ENCODE peak calls at places on chromosomes 11 and 22, in seven cellular contexts. Z, J, S, P, E, M and B are unnamed samples.

GRCh38 chr11:1438967-1439330 is 47.6 kb downstream of the MOB2 start:
- DNase-seq in Z (no peak), S (no peak), E (no peak), P (no peak), M (no peak), J (no peak), B (no peak)

GRCh38 chr22:45318558-45319318 is 9.0 kb downstream of the FAM118A start:
- DNase-seq in P (no peak), M (no peak), S (peak; percentile 32), E (no peak), J (peak; percentile 66), Z (no peak), B (no peak)

GRCh38 chr11:82930229-82930628 is 28.7 kb downstream of the DDIAS start:
- DNase-seq in M (no peak), S (no peak), P (no peak), J (no peak), E (no peak), Z (no peak), B (no peak)

GRCh38 chr11:123069878-123070821 is 8.2 kb upstream of the HSPA8 start:
- DNase-seq in J (no peak), P (no peak), E (no peak), Z (no peak), M (no peak), S (no peak), B (no peak)

GRCh38 chr11:95241673-95242072 is 10.7 kb upstream of the SESN3 start:
- DNase-seq in M (no peak), E (no peak), P (no peak), Z (no peak), J (peak; percentile 52), S (no peak), B (no peak)

GRCh38 chr11:115980747-115981475 is 476.7 kb upstream of the CADM1 start:
- DNase-seq in E (no peak), Z (no peak), M (no peak), P (no peak), J (no peak), S (no peak), B (no peak)

GRCh38 chr22:35172452-35172851 is 84.8 kb upstream of the HMGXB4 start:
- DNase-seq in M (no peak), Z (no peak), S (no peak), P (no peak), E (no peak), J (no peak), B (no peak)

GRCh38 chr11:90223248-90223585 is 368 bp upstream of the CHORDC1 start:
- DNase-seq in S (no peak), P (no peak), J (no peak), M (no peak), E (no peak), Z (no peak), B (no peak)

GRCh38 chr11:65115361-65116082 is 2.0 kb downstream of the ZNHIT2 start:
- DNase-seq in S (no peak), E (no peak), P (no peak), M (no peak), J (no peak), Z (no peak), B (no peak)

GRCh38 chr11:84019576-84020194 is 733.5 kb upstream of the CCDC90B start:
- DNase-seq in S (no peak), J (peak; percentile 51), E (no peak), M (no peak), P (no peak), Z (no peak), B (no peak)

GRCh38 chr11:71323876-71324526 is 71.6 kb upstream of the SHANK2 start:
- DNase-seq in M (peak; percentile 32), P (no peak), Z (no peak), S (no peak), J (no peak), E (no peak), B (no peak)

GRCh38 chr22:28075260-28075981 is 156.4 kb upstream of the PITPNB start:
- DNase-seq in S (no peak), Z (peak; percentile 35), J (peak; percentile 87), P (peak; percentile 8), M (no peak), E (peak; percentile 5), B (peak; percentile 39)

GRCh38 chr22:18091916-18092526 is 14.2 kb downstream of the PEX26 start:
- DNase-seq in J (peak; percentile 93), M (no peak), P (peak; percentile 86), E (peak; percentile 40), S (no peak), Z (peak; percentile 71), B (peak; percentile 82)

GRCh38 chr11:128689946-128690745 is 3.7 kb upstream of the FLI1 start:
- DNase-seq in P (no peak), Z (no peak), M (no peak), J (peak; percentile 55), S (peak; percentile 54), E (no peak), B (no peak)

GRCh38 chr11:46520971-46521745 is 72.7 kb downstream of the AMBRA1 start:
- DNase-seq in S (no peak), M (no peak), E (no peak), P (no peak), J (peak; percentile 59), Z (no peak), B (no peak)

GRCh38 chr11:122668562-122669090 is 13.1 kb downstream of the UBASH3B start:
- DNase-seq in S (no peak), E (peak; percentile 35), P (no peak), M (no peak), J (peak; percentile 23), Z (no peak), B (no peak)

GRCh38 chr22:23057331-23057730 is 13.0 kb upstream of the GNAZ start:
- DNase-seq in E (no peak), P (no peak), J (no peak), Z (no peak), M (no peak), S (no peak), B (no peak)

GRCh38 chr11:34299962-34300350 is 57.9 kb downstream of the ABTB2 start:
- DNase-seq in S (no peak), M (no peak), E (no peak), P (no peak), J (no peak), Z (no peak), B (no peak)

GRCh38 chr11:102489469-102490145 is 37.0 kb upstream of the TMEM123 start:
- DNase-seq in P (no peak), J (no peak), E (no peak), Z (no peak), M (no peak), S (no peak), B (no peak)

GRCh38 chr22:36220457-36220921 is 18.8 kb downstream of the APOL2 start:
- DNase-seq in M (no peak), P (no peak), J (no peak), E (no peak), Z (peak; percentile 33), S (peak; percentile 31), B (peak; percentile 64)

GRCh38 chr11:12274558-12275197 is 102.7 kb upstream of the PARVA start:
- DNase-seq in E (no peak), M (peak; percentile 49), Z (no peak), P (no peak), S (no peak), J (no peak), B (no peak)

GRCh38 chr22:31230871-31231621 is 18.9 kb downstream of the LIMK2 start:
- DNase-seq in E (no peak), Z (peak; percentile 33), M (no peak), J (peak; percentile 82), P (peak; percentile 69), S (peak; percentile 45), B (peak; percentile 59)

GRCh38 chr11:16297332-16297731 is 59.0 kb downstream of the SOX6 start:
- DNase-seq in P (no peak), M (no peak), J (no peak), S (no peak), E (no peak), Z (no peak), B (no peak)

GRCh38 chr11:76041208-76041607 is 165.1 kb downstream of the WNT11 start:
- DNase-seq in Z (no peak), E (no peak), P (no peak), J (no peak), S (no peak), M (no peak), B (no peak)

GRCh38 chr22:40567106-40567505 is 69.4 kb downstream of the MRTFA start:
- DNase-seq in E (no peak), Z (no peak), S (no peak), J (no peak), M (no peak), P (no peak), B (no peak)

GRCh38 chr22:48600171-48600570 is 1227.5 kb downstream of the BRD1 start:
- DNase-seq in S (no peak), J (no peak), P (no peak), M (no peak), Z (no peak), E (no peak), B (no peak)
- H3K9me3 ChIP-seq in S (no peaks in the 10 kb centered on the region), J (no peaks in the 10 kb centered on the region), P (no peaks in the 10 kb centered on the region), M (no peaks in the 10 kb centered on the region), Z (no peaks in the 10 kb centered on the region), E (no peaks in the 10 kb centered on the region), B (peaks cover 4% of the 10 kb centered on the region)

GRCh38 chr22:20866716-20867115 is 7.9 kb downstream of the SNAP29 start:
- DNase-seq in P (no peak), S (no peak), E (no peak), Z (no peak), J (no peak), M (no peak), B (no peak)
- H3K9me3 ChIP-seq in P (no peaks in the 10 kb centered on the region), S (no peaks in the 10 kb centered on the region), E (no peaks in the 10 kb centered on the region), Z (no peaks in the 10 kb centered on the region), J (no peaks in the 10 kb centered on the region), M (no peaks in the 10 kb centered on the region), B (no peaks in the 10 kb centered on the region)

DNA sequence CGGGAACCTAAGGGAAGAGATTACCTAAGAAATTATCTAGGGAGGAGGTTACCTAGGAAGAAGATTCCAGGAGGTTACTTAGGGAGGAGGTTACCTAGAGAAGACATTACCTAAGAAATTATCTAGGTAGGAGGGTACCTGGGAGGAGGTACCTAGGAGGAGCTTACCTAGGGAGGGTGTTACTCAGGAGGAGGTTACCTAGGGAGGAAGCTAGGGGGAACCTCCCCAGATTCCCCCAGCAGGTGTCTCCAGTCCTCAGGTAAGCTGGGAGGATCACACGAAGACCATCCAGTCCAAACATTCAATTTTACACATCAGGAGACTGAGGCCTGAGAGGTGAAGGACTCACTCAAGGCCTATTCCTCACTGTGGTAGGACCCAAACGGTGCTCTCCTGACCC is 482.8 kb downstream of the TBC1D22A start:
- DNase-seq in S (no peak), J (no peak), E (no peak), P (no peak), M (no peak), Z (no peak), B (no peak)
- H3K9me3 ChIP-seq in S (no peaks in the 10 kb centered on the region), J (peaks cover 2% of the 10 kb centered on the region), E (peaks cover 6% of the 10 kb centered on the region), P (no peaks in the 10 kb centered on the region), M (no peaks in the 10 kb centered on the region), Z (no peaks in the 10 kb centered on the region), B (no peaks in the 10 kb centered on the region)

DNA sequence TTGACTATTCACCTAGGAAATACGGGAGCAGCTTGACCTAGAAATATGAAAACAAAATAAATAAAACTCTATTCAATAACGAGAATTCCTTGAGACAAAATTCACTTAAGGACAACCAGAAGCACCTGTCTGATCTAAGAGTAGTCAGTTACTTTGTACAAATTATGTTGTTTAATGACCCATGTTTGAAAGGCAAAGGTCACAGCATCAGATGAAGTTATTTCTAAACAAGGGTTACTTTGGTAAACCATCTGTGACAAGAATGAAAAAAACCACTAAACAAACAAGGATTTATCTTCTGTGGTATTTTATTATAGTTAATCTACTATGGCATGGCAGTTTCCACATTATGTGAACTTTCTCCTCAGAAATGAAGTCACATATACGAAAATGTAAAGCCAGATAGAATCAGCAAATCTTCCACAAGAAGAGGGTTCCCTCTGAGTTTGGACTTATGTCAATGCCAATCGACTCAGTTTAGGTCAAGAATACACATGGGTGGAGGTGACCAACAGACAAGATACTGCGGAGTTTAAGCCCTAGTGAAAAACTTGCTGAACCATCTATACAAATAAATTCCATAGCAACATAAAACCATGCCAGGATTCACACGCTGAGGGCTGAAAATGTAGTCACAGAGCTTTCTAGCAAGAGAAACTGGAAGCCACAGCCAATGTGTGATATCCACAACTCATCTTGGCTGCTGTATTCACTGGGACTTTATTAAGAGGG is 53.4 kb downstream of the NCAPD3 start:
- DNase-seq in M (no peak), J (no peak), S (no peak), P (no peak), Z (no peak), E (no peak), B (no peak)
- H3K9me3 ChIP-seq in M (no peaks in the 10 kb centered on the region), J (no peaks in the 10 kb centered on the region), S (peaks cover 31% of the 10 kb centered on the region), P (no peaks in the 10 kb centered on the region), Z (no peaks in the 10 kb centered on the region), E (peaks cover 25% of the 10 kb centered on the region), B (no peaks in the 10 kb centered on the region)